ENCODE peak calls at places on chromosomes 13 and 19, in nine cellular contexts. Z is IMR-90; R is tibial nerve; W is ascending aorta; M is psoas muscle; F is mammary epithelial cell; C is CD4-positive, alpha-beta memory T cell; D is PC-9; J is iPS DF 6.9. B is an unnamed sample.

GRCh38 chr13:32199168-32199567 is 116.0 kb downstream of the ZAR1L start:
- DNase-seq in D (no peak), F (no peak), C (no peak), J (no peak), M (no peak), W (no peak), Z (no peak), R (no peak), B (no peak)

GRCh38 chr19:32258167-32258566 is 87.2 kb upstream of the ZNF507 start:
- DNase-seq in C (no peak), D (no peak), W (no peak), R (no peak), J (no peak), F (no peak), M (no peak), Z (no peak), B (no peak)

GRCh38 chr19:7109678-7110289 is 40.3 kb downstream of the ZNF557 start:
- DNase-seq in C (no peak), J (peak; percentile 35), W (no peak), Z (no peak), R (no peak), M (no peak), F (no peak), D (no peak), B (peak; percentile 40)

GRCh38 chr13:79989251-79989661 is 351.7 kb downstream of the SPRY2 start:
- DNase-seq in J (no peak), M (no peak), W (no peak), C (no peak), F (peak; percentile 85), R (no peak), D (peak; percentile 17), Z (peak; percentile 56), B (peak; percentile 36)

GRCh38 chr19:48969276-48970138 is 4.4 kb downstream of the FTL start:
- DNase-seq in C (no peak), R (no peak), M (no peak), J (no peak), F (no peak), Z (no peak), D (no peak), W (no peak), B (no peak)

GRCh38 chr13:113152894-113153809 is 5.3 kb upstream of the PROZ start:
- DNase-seq in F (no peak), W (no peak), R (peak; percentile 31), Z (no peak), C (no peak), D (peak; percentile 13), M (peak; percentile 79), J (no peak), B (no peak)

GRCh38 chr19:56301152-56301551 is 13.5 kb downstream of the ZSCAN5A start:
- DNase-seq in R (no peak), D (no peak), F (no peak), W (no peak), J (no peak), C (no peak), M (no peak), Z (no peak), B (no peak)

GRCh38 chr19:16247353-16248182 is 49.9 kb downstream of the AP1M1 start:
- DNase-seq in Z (peak; percentile 70), W (peak; percentile 43), C (peak; percentile 71), J (peak; percentile 80), F (peak; percentile 48), R (peak; percentile 79), M (peak; percentile 94), D (peak; percentile 79), B (peak; percentile 82)

GRCh38 chr13:112740502-112741131 is 50.8 kb downstream of the ATP11A start:
- DNase-seq in M (peak; percentile 89), F (no peak), W (no peak), Z (peak; percentile 95), D (no peak), C (no peak), J (no peak), R (peak; percentile 77), B (no peak)

GRCh38 chr19:15330801-15331418 is 1.4 kb downstream of the BRD4 start:
- DNase-seq in J (no peak), M (no peak), D (peak; percentile 18), F (peak; percentile 87), W (no peak), C (no peak), Z (peak; percentile 89), R (no peak), B (no peak)

GRCh38 chr19:34173145-34173956 is 1.0 kb downstream of the LSM14A start:
- DNase-seq in C (no peak), Z (peak; percentile 27), W (no peak), D (peak; percentile 70), M (peak; percentile 54), R (peak; percentile 19), J (peak; percentile 16), F (peak; percentile 70), B (peak; percentile 89)

GRCh38 chr19:41328157-41328817 is 18.3 kb downstream of the CCDC97 start:
- DNase-seq in M (no peak), Z (peak; percentile 71), J (no peak), D (no peak), R (no peak), C (no peak), W (no peak), F (no peak), B (no peak)

GRCh38 chr19:41327076-41327475 is 17.1 kb downstream of the CCDC97 start:
- DNase-seq in C (peak; percentile 44), F (no peak), Z (no peak), D (no peak), M (no peak), W (no peak), J (no peak), R (no peak), B (no peak)

GRCh38 chr19:41330476-41330875 is 20.5 kb downstream of the CCDC97 start:
- DNase-seq in R (no peak), J (no peak), Z (no peak), D (no peak), F (no peak), C (peak; percentile 16), W (no peak), M (no peak), B (no peak)

GRCh38 chr19:41327499-41328156 is 17.7 kb downstream of the CCDC97 start:
- DNase-seq in W (no peak), M (peak; percentile 85), F (peak; percentile 88), D (peak; percentile 92), R (no peak), Z (peak; percentile 49), C (peak; percentile 81), J (no peak), B (no peak)

DNA sequence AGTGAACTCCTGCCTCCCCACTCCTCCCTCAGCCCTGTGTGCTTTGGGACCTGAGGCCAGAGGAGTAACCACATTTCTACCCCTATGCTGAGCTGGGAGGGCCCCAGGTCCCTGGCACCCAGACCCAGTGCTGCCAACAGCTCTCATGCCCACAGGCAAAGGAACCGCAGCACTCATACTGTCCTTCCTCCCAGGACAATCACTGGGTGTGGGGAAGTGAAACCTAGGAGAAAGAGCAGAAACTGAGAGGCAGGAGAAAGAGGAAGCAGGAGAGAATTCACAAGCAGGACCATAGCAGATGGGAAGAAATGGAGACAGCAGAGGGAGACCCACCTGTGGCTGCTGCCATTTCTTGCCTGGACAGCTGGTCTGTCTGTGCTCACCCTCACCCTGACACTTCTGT is 18.8 kb downstream of the CCDC97 start:
- DNase-seq in J (no peak), F (no peak), C (no peak), W (no peak), Z (no peak), M (peak; percentile 57), R (no peak), D (no peak), B (no peak)
- H3K4me1 ChIP-seq in J (peaks cover 19% of the 10 kb centered on the region), F (peaks cover 42% of the 10 kb centered on the region), C (peaks cover 77% of the 10 kb centered on the region), W (peaks cover 40% of the 10 kb centered on the region), Z (peaks cover 43% of the 10 kb centered on the region), M (peaks cover 49% of the 10 kb centered on the region), R (no peaks in the 10 kb centered on the region), D (peaks cover 16% of the 10 kb centered on the region), B (peaks cover 25% of the 10 kb centered on the region)

GRCh38 chr19:42368360-42368759 is 21.7 kb downstream of the CNFN start:
- DNase-seq in J (no peak), W (no peak), R (no peak), M (no peak), Z (no peak), F (no peak), C (no peak), D (no peak), B (no peak)

GRCh38 chr19:42369433-42370067 is 20.5 kb downstream of the CNFN start:
- DNase-seq in M (no peak), F (no peak), J (no peak), W (no peak), Z (no peak), C (no peak), R (no peak), D (no peak), B (no peak)

GRCh38 chr19:42368765-42369164 is 21.3 kb downstream of the CNFN start:
- DNase-seq in M (no peak), J (no peak), F (no peak), R (no peak), W (no peak), D (no peak), C (no peak), Z (no peak), B (no peak)

GRCh38 chr19:42367929-42368328 is 22.2 kb downstream of the CNFN start:
- DNase-seq in M (no peak), F (no peak), D (no peak), W (no peak), C (no peak), R (no peak), J (no peak), Z (no peak), B (no peak)

DNA sequence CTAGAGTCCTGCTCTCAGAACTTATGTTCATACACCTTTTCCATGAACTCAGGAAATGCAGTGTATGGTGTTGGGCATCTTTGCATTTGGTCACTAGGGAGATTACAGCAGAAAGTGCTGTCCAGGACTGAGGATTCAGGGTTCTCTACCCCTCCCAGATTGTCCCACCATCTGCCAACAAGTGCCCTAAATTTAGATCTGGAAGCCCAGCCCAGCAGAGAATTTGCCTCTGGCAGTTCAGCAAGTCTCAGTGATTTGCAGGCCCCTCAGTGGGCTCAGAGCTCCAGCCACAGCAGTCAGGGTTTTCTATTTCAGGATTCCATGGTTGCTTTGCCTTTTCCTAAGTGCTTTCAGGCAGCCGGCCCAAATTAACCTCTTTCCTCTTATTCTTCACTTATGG is 23.4 kb downstream of the CNFN start:
- DNase-seq in M (no peak), Z (no peak), W (no peak), R (no peak), J (no peak), F (no peak), C (no peak), D (no peak), B (no peak)
- H3K4me1 ChIP-seq in M (peaks cover 20% of the 10 kb centered on the region), Z (peaks cover 2% of the 10 kb centered on the region), W (no peaks in the 10 kb centered on the region), R (no peaks in the 10 kb centered on the region), J (peaks cover 16% of the 10 kb centered on the region), F (no peaks in the 10 kb centered on the region), C (no peaks in the 10 kb centered on the region), D (no peaks in the 10 kb centered on the region), B (no peaks in the 10 kb centered on the region)

GRCh38 chr13:36360863-36361262 is 14.7 kb upstream of the SPART start:
- DNase-seq in M (no peak), C (no peak), F (no peak), R (no peak), W (no peak), Z (no peak), J (no peak), D (no peak), B (no peak)
- H3K4me1 ChIP-seq in M (no peaks in the 10 kb centered on the region), C (no peaks in the 10 kb centered on the region), F (peaks cover 17% of the 10 kb centered on the region), R (no peaks in the 10 kb centered on the region), W (peaks cover 3% of the 10 kb centered on the region), Z (peaks cover 2% of the 10 kb centered on the region), J (no peaks in the 10 kb centered on the region), D (peaks cover 8% of the 10 kb centered on the region), B (no peaks in the 10 kb centered on the region)

DNA sequence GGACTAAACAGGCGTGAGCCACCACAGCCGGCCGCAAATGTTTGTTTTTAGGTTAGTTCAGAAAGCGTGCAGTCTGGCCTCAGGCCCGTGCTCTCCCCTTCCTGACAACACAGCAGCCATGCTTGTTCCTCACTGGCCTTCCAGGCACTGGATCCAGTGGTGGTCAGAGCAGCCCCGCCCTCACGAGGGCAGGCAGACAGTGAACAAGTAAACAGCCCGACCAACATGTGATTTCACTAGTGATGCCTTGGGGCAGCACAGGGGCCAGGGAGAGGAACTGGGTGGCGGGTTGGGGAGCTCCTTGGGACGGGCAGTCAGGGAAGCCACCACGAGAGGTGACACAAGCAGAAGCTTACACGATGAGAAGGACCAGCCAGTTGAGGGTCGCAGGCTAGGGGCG is 40.8 kb downstream of the CAPN12 start:
- DNase-seq in D (no peak), W (no peak), M (no peak), J (no peak), R (no peak), C (no peak), Z (no peak), F (no peak), B (no peak)
- H3K4me1 ChIP-seq in D (peaks cover 26% of the 10 kb centered on the region), W (peaks cover 67% of the 10 kb centered on the region), M (peaks cover 29% of the 10 kb centered on the region), J (no peaks in the 10 kb centered on the region), R (no peaks in the 10 kb centered on the region), C (peaks cover 6% of the 10 kb centered on the region), Z (peaks cover 19% of the 10 kb centered on the region), F (peaks cover 47% of the 10 kb centered on the region), B (peaks cover 44% of the 10 kb centered on the region)